ENCODE peak calls at places on chromosomes 3 and 15, in six cellular contexts. Q is activated CD8-positive, alpha-beta memory T cell treated with anti-CD3 and anti-CD28 coated beads for 24 hours; W is cerebellar cortex; A is MG63; S is NAMALWA; Y is NCI-H2171 treated with DMSO at 0.1 percent for 48 hours. B is an unnamed sample.

GRCh38 chr3:143935678-143936077 is 35.9 kb upstream of the DIPK2A start:
- DNase-seq in Q (no peak), A (no peak), W (no peak), Y (no peak), S (no peak), B (no peak)

GRCh38 chr15:52329980-52330379 is 34.4 kb upstream of the MYO5C start:
- DNase-seq in S (no peak), Y (no peak), A (no peak), Q (no peak), W (no peak), B (no peak)

GRCh38 chr15:97817266-97817890 is 143.1 kb upstream of the ARRDC4 start:
- DNase-seq in A (no peak), S (no peak), Y (no peak), W (no peak), Q (no peak), B (no peak)

GRCh38 chr3:111864821-111865656 is 6.0 kb downstream of the PHLDB2 start:
- DNase-seq in Q (no peak), A (peak; percentile 44), W (no peak), S (no peak), Y (no peak), B (peak; percentile 59)

GRCh38 chr15:98398886-98399285 is 249.5 kb upstream of the IGF1R start:
- DNase-seq in Q (no peak), W (no peak), Y (no peak), A (no peak), S (no peak), B (no peak)

GRCh38 chr3:165624761-165625160 is 212.5 kb downstream of the BCHE start:
- DNase-seq in W (no peak), Q (no peak), Y (no peak), S (peak; percentile 11), A (no peak), B (peak; percentile 34)

GRCh38 chr3:165502707-165503106 is 306.5 kb upstream of the SLITRK3 start:
- DNase-seq in W (no peak), A (no peak), Q (no peak), S (no peak), Y (no peak), B (peak; percentile 98)

GRCh38 chr3:123098411-123099330 is 31.8 kb downstream of the PDIA5 start:
- DNase-seq in Q (no peak), A (peak; percentile 26), S (no peak), Y (peak; percentile 72), W (no peak), B (peak; percentile 98)

GRCh38 chr3:151895478-151895877 is 22.0 kb downstream of the SUCNR1 start:
- DNase-seq in S (no peak), A (no peak), Q (no peak), W (no peak), Y (no peak), B (no peak)

GRCh38 chr3:10883478-10884234 is 67.6 kb downstream of the SLC6A11 start:
- DNase-seq in Q (no peak), S (peak; percentile 47), Y (peak; percentile 11), W (no peak), A (no peak), B (peak; percentile 38)

GRCh38 chr3:99250272-99250671 is 348.8 kb upstream of the DCBLD2 start:
- DNase-seq in S (no peak), Y (no peak), Q (no peak), W (no peak), A (no peak), B (no peak)

GRCh38 chr3:8450618-8451017 is 51.0 kb upstream of the LMCD1 start:
- DNase-seq in W (no peak), A (no peak), S (no peak), Y (no peak), Q (no peak), B (no peak)

GRCh38 chr3:64684715-64685261 is 3.0 kb downstream of the ADAMTS9 start:
- DNase-seq in S (no peak), Q (no peak), A (no peak), W (no peak), Y (no peak), B (no peak)

GRCh38 chr15:89364741-89365450 is 30.3 kb upstream of the POLG start:
- DNase-seq in W (peak; percentile 75), Q (no peak), A (no peak), S (no peak), Y (no peak), B (no peak)

GRCh38 chr3:37329465-37329864 is 155.1 kb upstream of the LRRFIP2 start:
- DNase-seq in Q (no peak), Y (no peak), S (no peak), A (no peak), W (no peak), B (no peak)

GRCh38 chr3:138950006-138950644 is 3.1 kb downstream of the FOXL2NB start:
- DNase-seq in Y (peak; percentile 48), A (peak; percentile 45), Q (peak; percentile 66), S (no peak), W (no peak), B (peak; percentile 61)

GRCh38 chr15:67124911-67125588 is 59.6 kb downstream of the SMAD3 start:
- DNase-seq in Q (no peak), A (peak; percentile 77), W (no peak), S (no peak), Y (no peak), B (no peak)

GRCh38 chr15:63565784-63566183 is 31.4 kb upstream of the FBXL22 start:
- DNase-seq in S (no peak), Q (no peak), A (no peak), W (no peak), Y (no peak), B (no peak)

GRCh38 chr3:45537960-45538640 is 56.5 kb upstream of the LIMD1 start:
- DNase-seq in Y (peak; percentile 37), W (peak; percentile 33), S (no peak), Q (no peak), A (no peak), B (peak; percentile 64)

GRCh38 chr15:60370105-60370803 is 27.5 kb downstream of the ANXA2 start:
- DNase-seq in W (no peak), S (no peak), Y (no peak), A (no peak), Q (no peak), B (peak; percentile 60)

GRCh38 chr3:14565791-14566588 is 25.8 kb upstream of the GRIP2 start:
- DNase-seq in W (no peak), A (no peak), Q (no peak), Y (no peak), S (no peak), B (no peak)

GRCh38 chr3:70753572-70753971 is 441.1 kb upstream of the MDFIC2 start:
- DNase-seq in Q (no peak), A (no peak), S (no peak), W (no peak), Y (no peak), B (no peak)

GRCh38 chr3:108006077-108006675 is 84.7 kb downstream of the CD47 start:
- DNase-seq in W (peak; percentile 57), Q (no peak), A (peak; percentile 29), Y (no peak), S (no peak), B (peak; percentile 57)

GRCh38 chr3:5754602-5755001 is 567.1 kb downstream of the EDEM1 start:
- DNase-seq in W (no peak), S (no peak), Y (no peak), Q (no peak), A (no peak), B (no peak)

GRCh38 chr3:31544634-31545033 is 11.9 kb downstream of the STT3B start:
- DNase-seq in Y (no peak), Q (no peak), A (no peak), W (no peak), S (no peak), B (peak; percentile 66)

GRCh38 chr3:135085696-135086436 is 290.8 kb downstream of the EPHB1 start:
- DNase-seq in Y (no peak), S (no peak), Q (no peak), W (no peak), A (no peak), B (no peak)

GRCh38 chr15:80989518-80990478 is at the start of gene MESD:
- DNase-seq in Y (peak; percentile 95), W (peak; percentile 96), A (peak; percentile 95), S (peak; percentile 95), Q (peak; percentile 100), B (peak; percentile 98)

GRCh38 chr3:189262746-189263145 is 91.0 kb downstream of the TPRG1 start:
- DNase-seq in W (no peak), A (no peak), Q (no peak), Y (peak; percentile 91), S (peak; percentile 33), B (peak; percentile 92)

GRCh38 chr3:166187237-166187636 is 350.0 kb upstream of the BCHE start:
- DNase-seq in W (no peak), S (no peak), Y (no peak), Q (no peak), A (no peak), B (no peak)

GRCh38 chr3:128703561-128703960 is 22.4 kb upstream of the RAB7A start:
- DNase-seq in W (no peak), Q (no peak), S (no peak), A (no peak), Y (no peak), B (no peak)